ENCODE peak calls at places on chromosome 10, in eight cellular contexts. R, E, U, C, I, W, O and Q are unnamed samples.

GRCh38 chr10:50658165-50658564 is 34.4 kb upstream of the SGMS1 start:
- DNase-seq in W (no peak), R (no peak), C (no peak), U (no peak), I (no peak), O (no peak), E (no peak), Q (no peak)

GRCh38 chr10:15084502-15084922 is 4.1 kb downstream of the ACBD7 start:
- DNase-seq in C (peak), I (no peak), R (peak), W (peak), E (no peak), U (no peak), O (peak), Q (no peak)

GRCh38 chr10:113549856-113550255 is 3.0 kb upstream of the HABP2 start:
- DNase-seq in I (no peak), W (no peak), R (no peak), O (no peak), E (no peak), C (no peak), U (no peak), Q (no peak)

GRCh38 chr10:119680668-119681070 is 29.5 kb downstream of the BAG3 start:
- DNase-seq in W (no peak), I (no peak), U (no peak), R (no peak), C (peak), O (no peak), E (no peak), Q (no peak)

GRCh38 chr10:27865221-27865635 is 119.6 kb upstream of the MKX start:
- DNase-seq in C (no peak), R (no peak), I (no peak), U (no peak), E (no peak), W (no peak), O (no peak), Q (no peak)

GRCh38 chr10:125591846-125592245 is 91.1 kb downstream of the TEX36 start:
- DNase-seq in I (no peak), E (no peak), C (no peak), U (no peak), W (no peak), R (no peak), O (no peak), Q (no peak)

GRCh38 chr10:1939016-1939415 is 201.7 kb upstream of the ADARB2 start:
- DNase-seq in E (no peak), C (no peak), O (no peak), W (no peak), R (no peak), U (no peak), I (no peak), Q (no peak)

GRCh38 chr10:123380491-123381085 is 226.4 kb downstream of the BUB3 start:
- DNase-seq in U (no peak), E (no peak), C (peak), R (no peak), I (no peak), W (no peak), O (no peak), Q (no peak)

GRCh38 chr10:80283536-80284199 is 5.8 kb downstream of the MAT1A start:
- DNase-seq in I (no peak), W (no peak), E (no peak), C (no peak), O (no peak), U (no peak), R (no peak), Q (no peak)

GRCh38 chr10:95660283-95660682 is 3.8 kb upstream of the ALDH18A1 start:
- DNase-seq in E (no peak), C (no peak), I (no peak), O (no peak), W (no peak), U (no peak), R (no peak), Q (no peak)

DNA sequence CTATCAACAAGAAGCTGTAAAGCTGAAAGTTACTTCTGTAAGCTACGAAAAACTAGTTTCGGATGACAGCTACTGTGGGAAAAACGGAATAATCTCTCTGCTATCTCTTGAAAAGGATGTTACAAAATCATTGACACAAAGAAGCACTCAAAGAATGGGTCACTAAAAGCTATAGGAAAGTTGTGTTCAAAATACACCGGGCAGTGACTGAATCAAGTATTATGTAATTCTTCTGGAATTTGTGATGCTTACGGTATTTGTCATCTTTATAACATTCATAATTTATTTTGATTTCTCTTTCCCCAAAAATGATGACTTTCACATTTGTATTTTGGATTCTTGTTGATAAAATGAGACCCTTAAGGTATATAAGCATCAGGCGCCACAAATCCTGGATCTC is 112.1 kb upstream of the KLF6 start:
- DNase-seq in O (no peak), C (peak), R (no peak), E (no peak), W (no peak), U (no peak), I (no peak), Q (no peak)
- TF ChIP-seq POLR2A in O (no peak), C (no peak), R (no peak), E (no peak), W (no peak), U (no peak), I (no peak), Q (no peak)

GRCh38 chr10:72283131-72283530 is 9.4 kb downstream of the DDIT4 start:
- DNase-seq in R (no peak), O (no peak), U (no peak), W (no peak), I (no peak), C (no peak), E (no peak), Q (no peak)
- TF ChIP-seq EP300 in R (no peak), O (no peak), U (no peak), W (no peak), I (no peak), C (no peak), E (no peak), Q (no peak)

GRCh38 chr10:102001435-102002068 is 54.4 kb downstream of the ARMH3 start:
- DNase-seq in I (no peak), U (peak), C (no peak), O (no peak), W (no peak), E (no peak), R (no peak), Q (no peak)
- TF ChIP-seq POLR2A in I (no peak), U (no peak), C (no peak), O (no peak), W (no peak), E (no peak), R (no peak), Q (no peak)

GRCh38 chr10:133166504-133166827 is 6.4 kb downstream of the KNDC1 start:
- DNase-seq in E (no peak), O (no peak), W (no peak), R (no peak), C (no peak), I (peak), U (no peak), Q (no peak)
- TF ChIP-seq EP300 in E (no peak), O (no peak), W (no peak), R (no peak), C (no peak), I (no peak), U (no peak), Q (no peak)

GRCh38 chr10:93993782-93994668 is at the start of gene PLCE1:
- DNase-seq in E (peak), O (peak), U (no peak), C (peak), W (peak), R (peak), I (peak), Q (no peak)
- TF ChIP-seq POLR2A in E (no peak), O (peak), U (no peak), C (peak), W (peak), R (no peak), I (no peak), Q (peak)

GRCh38 chr10:52213511-52213831 is 100.6 kb upstream of the DKK1 start:
- DNase-seq in C (no peak), O (no peak), U (no peak), I (no peak), E (no peak), W (no peak), R (no peak), Q (no peak)
- TF ChIP-seq EP300 in C (no peak), O (no peak), U (no peak), I (no peak), E (no peak), W (no peak), R (no peak), Q (no peak)